ENCODE peak calls at places on chromosomes 4 and X, in ten cellular contexts. G is mesenchymal stem cell, L is GM23248, F is MM.1S, K is endodermal cell, R is mesendoderm, E is H9, X is colonic mucosa, Y is fibroblast of lung, P is neural progenitor cell. W is an unnamed sample.

GRCh38 chr4:174764105-174764729 is 64.8 kb downstream of the GLRA3 start:
- DNase-seq in F (peak), Y (peak), P (peak), G (peak), X (no peak), R (peak), K (no peak), L (peak), E (no peak), W (peak)

GRCh38 chr4:2048831-2049230 is 10.3 kb upstream of the NAT8L start:
- DNase-seq in F (no peak), L (no peak), X (no peak), R (no peak), G (no peak), P (no peak), E (no peak), Y (no peak), K (no peak), W (no peak)

GRCh38 chr4:151443777-151444176 is 34.8 kb downstream of the FHIP1A start:
- DNase-seq in G (no peak), E (no peak), K (no peak), L (no peak), F (no peak), R (no peak), X (no peak), P (no peak), Y (no peak), W (no peak)

GRCh38 chrX:132491191-132491590 is 2.4 kb upstream of the MBNL3 start:
- DNase-seq in X (peak), Y (no peak), L (no peak), E (no peak), P (no peak), G (no peak), R (peak), F (peak), K (no peak), W (no peak)

GRCh38 chr4:152255437-152255836 is 280.5 kb downstream of the FBXW7 start:
- DNase-seq in F (no peak), P (no peak), X (no peak), L (peak), E (no peak), R (peak), Y (peak), K (no peak), G (peak), W (no peak)

GRCh38 chr4:69843301-69843700 is 16.6 kb downstream of the SULT1E1 start:
- DNase-seq in F (no peak), X (no peak), L (no peak), K (no peak), G (no peak), E (no peak), Y (no peak), P (no peak), R (no peak), W (no peak)

GRCh38 chr4:110622841-110623709 is at the start of gene PITX2:
- DNase-seq in P (peak), K (peak), X (peak), L (peak), E (peak), R (peak), Y (peak), F (no peak), G (peak), W (peak)

GRCh38 chrX:1601051-1601767 is 9.8 kb downstream of the AKAP17A start:
- DNase-seq in G (no peak), Y (no peak), X (no peak), P (no peak), F (no peak), K (no peak), L (no peak), E (no peak), R (no peak), W (no peak)

GRCh38 chr4:167233523-167234387 is 539 bp downstream of the SPOCK3 start:
- DNase-seq in F (no peak), Y (peak), P (peak), L (peak), K (peak), G (peak), X (no peak), R (peak), E (peak), W (no peak)

GRCh38 chrX:48003367-48003757 is 427 bp downstream of the ZNF182 start:
- DNase-seq in Y (no peak), G (no peak), P (peak), E (no peak), L (no peak), F (no peak), X (peak), R (no peak), K (no peak), W (no peak)

GRCh38 chr4:94126669-94127068 is 81.0 kb upstream of the SMARCAD1 start:
- DNase-seq in R (peak), L (peak), X (no peak), P (peak), E (no peak), F (peak), G (no peak), Y (peak), K (no peak), W (no peak)

GRCh38 chr4:186037692-186038658 is 31.0 kb upstream of the TLR3 start:
- DNase-seq in R (peak), K (peak), P (peak), G (peak), F (peak), L (peak), Y (peak), X (peak), E (no peak), W (peak)

GRCh38 chr4:83255584-83255983 is 29.0 kb downstream of the COQ2 start:
- DNase-seq in F (no peak), P (no peak), K (no peak), L (peak), X (no peak), Y (peak), G (peak), E (no peak), R (peak), W (no peak)

GRCh38 chr4:170015285-170015684 is 10.9 kb downstream of the MFAP3L start:
- DNase-seq in L (no peak), F (no peak), Y (no peak), R (no peak), G (no peak), K (no peak), X (no peak), E (no peak), P (no peak), W (no peak)

GRCh38 chrX:11423362-11423818 is 130.2 kb downstream of the AMELX start:
- DNase-seq in L (peak), Y (peak), K (no peak), R (peak), F (peak), G (peak), E (no peak), P (no peak), X (peak), W (no peak)

GRCh38 chrX:53312946-53313745 is 31.8 kb upstream of the IQSEC2 start:
- DNase-seq in Y (peak), G (peak), F (peak), X (peak), K (peak), E (peak), L (peak), R (no peak), P (peak), W (no peak)

GRCh38 chr4:7291372-7292135 is 99.2 kb downstream of the SORCS2 start:
- DNase-seq in G (no peak), R (no peak), E (no peak), F (no peak), L (no peak), P (no peak), Y (no peak), K (no peak), X (no peak), W (no peak)

GRCh38 chr4:88938138-88938537 is 118.8 kb downstream of the FAM13A start:
- DNase-seq in P (no peak), X (no peak), Y (peak), K (no peak), R (peak), L (peak), G (peak), F (no peak), E (no peak), W (no peak)

GRCh38 chrX:108484251-108484650 is 44.6 kb downstream of the COL4A5 start:
- DNase-seq in L (no peak), G (no peak), F (no peak), E (no peak), K (no peak), X (no peak), P (no peak), R (no peak), Y (no peak), W (no peak)

GRCh38 chr4:686371-687040 is 2.4 kb downstream of the SLC49A3 start:
- DNase-seq in X (no peak), Y (no peak), R (no peak), F (no peak), L (no peak), P (no peak), G (no peak), E (peak), K (no peak), W (no peak)

GRCh38 chr4:77433102-77433733 is 172.4 kb upstream of the CXCL13 start:
- DNase-seq in Y (peak), K (peak), L (peak), G (peak), R (peak), F (peak), X (peak), E (peak), P (peak), W (peak)

GRCh38 chrX:68261060-68261672 is 172.1 kb downstream of the OPHN1 start:
- DNase-seq in R (no peak), G (no peak), E (no peak), P (no peak), F (no peak), X (no peak), K (no peak), L (peak), Y (peak), W (no peak)

GRCh38 chrX:13099121-13099520 is 54.7 kb upstream of the FAM9C start:
- DNase-seq in E (no peak), X (no peak), G (no peak), K (no peak), F (no peak), L (no peak), Y (no peak), R (no peak), P (no peak), W (no peak)

GRCh38 chr4:98669577-98669976 is 11.2 kb upstream of the TSPAN5 start:
- DNase-seq in L (no peak), Y (no peak), P (no peak), X (no peak), G (no peak), F (no peak), K (no peak), R (no peak), E (no peak), W (no peak)

GRCh38 chrX:106899276-106899675 is 3.9 kb downstream of the RIPPLY1 start:
- DNase-seq in Y (no peak), K (no peak), G (peak), X (no peak), F (no peak), R (no peak), E (no peak), L (no peak), P (no peak), W (no peak)

GRCh38 chr4:156420557-156420956 is 466.9 kb upstream of the CTSO start:
- DNase-seq in X (no peak), Y (peak), R (no peak), F (no peak), P (no peak), L (peak), G (no peak), E (no peak), K (no peak), W (no peak)

GRCh38 chrX:10387011-10387410 is 230.2 kb downstream of the CLCN4 start:
- DNase-seq in X (no peak), L (peak), K (no peak), P (no peak), F (no peak), G (peak), Y (peak), R (peak), E (no peak), W (no peak)

GRCh38 chrX:107552976-107553375 is 75.3 kb upstream of the PRPS1 start:
- DNase-seq in R (no peak), K (no peak), F (no peak), L (peak), E (no peak), G (no peak), Y (no peak), X (no peak), P (no peak), W (no peak)

GRCh38 chr4:124262211-124263179 is 450.0 kb downstream of the ANKRD50 start:
- DNase-seq in K (peak), L (peak), F (peak), G (peak), R (peak), X (peak), P (peak), E (peak), Y (peak), W (peak)

GRCh38 chrX:145405012-145405411 is 157.7 kb downstream of the SPANXN1 start:
- DNase-seq in X (peak), L (peak), K (peak), P (peak), G (peak), F (peak), R (peak), Y (peak), E (no peak), W (no peak)

GRCh38 chrX:134374294-134374693 is 85.7 kb upstream of the HPRT1 start:
- DNase-seq in P (no peak), F (peak), X (no peak), E (no peak), L (peak), R (no peak), K (no peak), Y (no peak), G (peak), W (no peak)

GRCh38 chr4:153153339-153153851 is 50.8 kb upstream of the TRIM2 start:
- DNase-seq in F (peak), E (peak), L (peak), Y (peak), X (peak), R (peak), P (peak), K (no peak), G (peak), W (no peak)

GRCh38 chrX:36414056-36414455 is 494.5 kb downstream of the CFAP47 start:
- DNase-seq in P (no peak), K (no peak), E (no peak), Y (no peak), L (no peak), G (peak), R (no peak), X (no peak), F (no peak), W (no peak)

GRCh38 chrX:153974726-153975286 is 2.3 kb downstream of the TMEM187 start:
- DNase-seq in L (no peak), R (no peak), Y (no peak), K (no peak), F (no peak), P (no peak), E (no peak), G (no peak), X (no peak), W (no peak)
- H3K9ac ChIP-seq in L (no peak), R (no peak), Y (no peak), K (no peak), F (no peak), P (no peak), E (no peak), G (no peak), X (no peak), W (no peak)

GRCh38 chr4:38858097-38858420 is 1.4 kb upstream of the TLR6 start:
- DNase-seq in Y (no peak), G (no peak), X (no peak), L (no peak), F (no peak), E (no peak), P (no peak), R (no peak), K (no peak), W (no peak)

GRCh38 chr4:38859501-38859900 is 2.9 kb upstream of the TLR6 start:
- DNase-seq in L (no peak), K (no peak), R (no peak), F (no peak), Y (no peak), P (no peak), G (no peak), E (no peak), X (no peak), W (no peak)

GRCh38 chr4:38856046-38856445 is 571 bp downstream of the TLR6 start:
- DNase-seq in K (no peak), L (no peak), R (no peak), F (peak), G (no peak), Y (no peak), X (no peak), E (no peak), P (no peak), W (no peak)

GRCh38 chr4:38856524-38857337 is at the start of gene TLR6:
- DNase-seq in X (peak), G (peak), F (peak), L (peak), K (peak), Y (peak), P (peak), E (peak), R (peak), W (peak)

GRCh38 chr4:38857354-38858096 is 908 bp upstream of the TLR6 start:
- DNase-seq in K (peak), L (peak), G (peak), R (peak), E (no peak), F (peak), Y (peak), X (no peak), P (no peak), W (no peak)
- H3K9ac ChIP-seq in K (no peak), L (peak), G (peak), R (no peak), E (no peak), F (peak), Y (no peak), X (no peak), P (no peak), W (no peak)

GRCh38 chr4:168618577-168619265 is 121.9 kb downstream of the PALLD start:
- DNase-seq in L (peak), Y (peak), R (no peak), G (no peak), K (no peak), F (no peak), X (no peak), E (no peak), P (no peak), W (no peak)

GRCh38 chr4:168614316-168615057 is 117.6 kb downstream of the PALLD start:
- DNase-seq in E (no peak), L (no peak), R (no peak), K (no peak), F (no peak), P (no peak), G (no peak), Y (no peak), X (no peak), W (no peak)

GRCh38 chr4:168613869-168614268 is 117.0 kb downstream of the PALLD start:
- DNase-seq in G (no peak), L (no peak), P (no peak), Y (no peak), F (no peak), R (no peak), X (no peak), K (no peak), E (no peak), W (no peak)

GRCh38 chr4:168612435-168613139 is 115.7 kb downstream of the PALLD start:
- DNase-seq in F (no peak), Y (peak), G (peak), P (no peak), X (no peak), L (peak), E (no peak), K (no peak), R (no peak), W (no peak)

GRCh38 chr4:168615294-168615693 is 118.4 kb downstream of the PALLD start:
- DNase-seq in G (no peak), L (peak), Y (peak), F (no peak), R (peak), E (no peak), K (peak), P (peak), X (no peak), W (no peak)
- H3K9ac ChIP-seq in G (no peak), L (no peak), Y (no peak), F (no peak), R (no peak), E (no peak), K (no peak), P (no peak), X (no peak), W (no peak)

GRCh38 chr4:130110189-130110588 is 1014.2 kb downstream of the C4orf33 start:
- DNase-seq in G (no peak), E (no peak), R (no peak), X (no peak), Y (no peak), K (no peak), L (no peak), F (peak), P (no peak), W (no peak)

DNA sequence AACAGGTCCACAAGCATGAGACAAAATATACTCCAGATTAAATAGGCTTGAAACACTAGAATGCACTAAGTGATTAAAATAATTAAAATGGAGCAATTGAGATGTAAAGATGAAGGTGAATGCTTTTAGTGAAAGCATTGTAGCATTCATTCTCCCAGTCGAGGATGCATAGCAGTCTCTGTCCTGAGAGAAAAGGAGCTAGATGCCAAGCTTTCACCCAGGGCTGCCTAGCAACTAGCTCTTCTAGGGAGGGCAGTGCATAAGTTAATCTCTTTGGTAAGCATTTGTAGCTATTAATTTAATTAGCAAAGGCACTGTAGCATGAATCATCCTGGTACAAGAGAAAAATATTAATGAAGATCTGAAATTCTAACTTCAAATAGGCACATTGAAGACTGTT is 1014.8 kb downstream of the C4orf33 start:
- DNase-seq in R (no peak), L (no peak), P (peak), G (no peak), X (no peak), Y (no peak), K (no peak), F (no peak), E (no peak), W (no peak)
- H3K9ac ChIP-seq in R (no peak), L (no peak), P (no peak), G (no peak), X (no peak), Y (no peak), K (no peak), F (no peak), E (no peak), W (no peak)

DNA sequence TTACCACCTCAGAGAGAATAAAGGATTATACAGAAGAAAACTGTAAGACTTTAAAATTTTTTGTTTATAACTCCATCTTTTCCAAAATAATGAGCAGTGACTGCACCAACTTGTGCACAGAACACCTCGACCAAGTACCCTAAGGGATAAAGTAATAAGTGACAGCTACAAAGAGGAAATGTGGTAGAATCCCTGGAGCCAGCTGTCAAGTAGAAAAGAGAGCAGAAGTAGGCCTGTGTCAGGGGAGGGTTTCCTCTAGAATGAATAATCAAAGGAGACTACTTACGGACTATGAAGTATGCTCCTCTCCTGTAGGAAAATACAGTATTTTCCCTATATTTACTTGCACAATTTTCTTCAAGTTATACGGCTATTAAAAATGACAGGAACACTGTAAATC is 1.2 kb downstream of the EIF1AX start:
- DNase-seq in F (no peak), Y (no peak), G (no peak), P (no peak), R (no peak), L (peak), E (no peak), K (no peak), X (no peak), W (no peak)
- H3K9ac ChIP-seq in F (peak), Y (peak), G (peak), P (no peak), R (peak), L (peak), E (no peak), K (peak), X (peak), W (peak)

GRCh38 chr4:56469489-56470210 is 2.2 kb downstream of the SRP72 start:
- DNase-seq in L (peak), F (no peak), Y (no peak), K (no peak), G (no peak), X (no peak), R (no peak), E (no peak), P (no peak), W (no peak)
- H3K9ac ChIP-seq in L (peak), F (no peak), Y (no peak), K (no peak), G (peak), X (no peak), R (no peak), E (no peak), P (no peak), W (no peak)

GRCh38 chr4:38980903-38981676 is 51.1 kb downstream of the TMEM156 start:
- DNase-seq in E (no peak), F (peak), R (no peak), Y (peak), P (no peak), G (peak), X (no peak), L (peak), K (no peak), W (no peak)

GRCh38 chr4:38985363-38986065 is 46.7 kb downstream of the TMEM156 start:
- DNase-seq in X (no peak), F (peak), G (no peak), E (no peak), Y (no peak), P (peak), K (no peak), R (no peak), L (no peak), W (no peak)

GRCh38 chr4:38983756-38984647 is 48.2 kb downstream of the TMEM156 start:
- DNase-seq in F (no peak), R (no peak), Y (peak), E (no peak), G (peak), L (peak), X (no peak), P (peak), K (no peak), W (no peak)

GRCh38 chr4:38979511-38980230 is 52.5 kb downstream of the TMEM156 start:
- DNase-seq in R (no peak), G (no peak), Y (no peak), K (no peak), P (no peak), L (peak), X (no peak), E (no peak), F (no peak), W (no peak)

GRCh38 chr4:38982356-38983095 is 49.7 kb downstream of the TMEM156 start:
- DNase-seq in G (no peak), E (no peak), L (peak), R (no peak), P (no peak), K (no peak), X (no peak), Y (no peak), F (no peak), W (no peak)
- H3K9ac ChIP-seq in G (no peak), E (no peak), L (no peak), R (no peak), P (no peak), K (no peak), X (no peak), Y (no peak), F (no peak), W (no peak)

GRCh38 chr4:106614446-106614845 is 245.9 kb upstream of the GIMD1 start:
- DNase-seq in K (no peak), R (no peak), F (no peak), Y (no peak), L (peak), X (no peak), E (no peak), G (peak), P (no peak), W (no peak)
- H3K9ac ChIP-seq in K (no peak), R (no peak), F (no peak), Y (no peak), L (peak), X (no peak), E (no peak), G (peak), P (no peak), W (no peak)